ENCODE peak calls at places on chromosomes 5 and 9, in ten cellular contexts. M, L, P, X, E, A, Z, Q, B and T are unnamed samples.

GRCh38 chr9:131776036-131776435 is 36.2 kb upstream of the RAPGEF1 start:
- DNase-seq in Z (no peak), B (no peak), M (no peak), E (no peak), L (no peak), X (no peak), P (no peak), A (no peak), Q (no peak), T (no peak)

GRCh38 chr9:13596383-13596970 is 317.0 kb upstream of the MPDZ start:
- DNase-seq in Q (no peak), L (no peak), M (no peak), P (no peak), B (no peak), A (no peak), E (no peak), Z (no peak), X (no peak), T (no peak)

GRCh38 chr5:125411163-125412050 is 665.0 kb upstream of the ZNF608 start:
- DNase-seq in X (peak; percentile 86), P (no peak), A (no peak), L (no peak), Q (peak; percentile 61), M (no peak), Z (peak; percentile 41), B (peak; percentile 21), E (peak; percentile 9), T (peak; percentile 41)

GRCh38 chr9:23979491-23979890 is 153.5 kb upstream of the ELAVL2 start:
- DNase-seq in M (no peak), A (no peak), Q (no peak), L (no peak), B (no peak), Z (no peak), E (no peak), X (no peak), P (no peak), T (no peak)

GRCh38 chr5:151023047-151023615 is 2.7 kb downstream of the GPX3 start:
- DNase-seq in A (no peak), L (no peak), Q (no peak), E (no peak), P (no peak), M (no peak), Z (no peak), X (peak; percentile 82), B (no peak), T (no peak)

GRCh38 chr9:125649315-125649714 is 57.7 kb downstream of the MAPKAP1 start:
- DNase-seq in M (peak; percentile 87), P (no peak), B (no peak), A (no peak), L (no peak), X (peak; percentile 96), Q (no peak), E (peak; percentile 51), Z (no peak), T (no peak)

GRCh38 chr9:4105183-4105582 is 194.7 kb downstream of the GLIS3 start:
- DNase-seq in Q (no peak), L (no peak), M (no peak), Z (no peak), E (no peak), P (no peak), A (no peak), B (no peak), X (no peak), T (no peak)

GRCh38 chr5:174736351-174736721 is 12.0 kb downstream of the MSX2 start:
- DNase-seq in L (no peak), P (no peak), A (no peak), Q (no peak), X (peak; percentile 27), M (peak; percentile 70), Z (no peak), E (no peak), B (no peak), T (no peak)

GRCh38 chr9:16485155-16485554 is 385.3 kb downstream of the BNC2 start:
- DNase-seq in X (no peak), P (no peak), E (no peak), M (no peak), A (no peak), B (no peak), L (no peak), Z (no peak), Q (no peak), T (no peak)

GRCh38 chr9:93660647-93661046 is 84.3 kb downstream of the PHF2 start:
- DNase-seq in B (no peak), A (no peak), X (no peak), M (no peak), Q (no peak), Z (no peak), L (no peak), E (no peak), P (no peak), T (no peak)

GRCh38 chr9:127905788-127906191 is 6.4 kb upstream of the ST6GALNAC6 start:
- DNase-seq in L (peak; percentile 58), Z (no peak), Q (no peak), X (no peak), A (no peak), P (peak; percentile 25), E (no peak), B (no peak), M (no peak), T (peak; percentile 79)

GRCh38 chr5:109062669-109063068 is 315.0 kb downstream of the FER start:
- DNase-seq in Q (no peak), Z (no peak), A (no peak), E (no peak), P (no peak), M (peak; percentile 14), X (peak; percentile 50), L (no peak), B (no peak), T (no peak)

GRCh38 chr9:119967867-119968535 is 598.8 kb upstream of the BRINP1 start:
- DNase-seq in L (no peak), P (no peak), E (no peak), Z (peak; percentile 23), A (no peak), Q (no peak), X (no peak), B (no peak), M (no peak), T (no peak)

GRCh38 chr9:97527626-97528528 is 26.4 kb downstream of the TMOD1 start:
- DNase-seq in M (no peak), B (no peak), P (no peak), L (no peak), A (no peak), X (no peak), Q (peak; percentile 50), E (no peak), Z (no peak), T (no peak)

GRCh38 chr9:5500441-5501235 is 9.7 kb upstream of the PDCD1LG2 start:
- DNase-seq in P (no peak), M (no peak), X (peak; percentile 78), A (no peak), Z (no peak), Q (no peak), E (no peak), B (peak; percentile 46), L (no peak), T (no peak)

GRCh38 chr5:74418709-74419108 is 221.8 kb downstream of the ENC1 start:
- DNase-seq in E (no peak), Q (peak; percentile 23), M (no peak), L (no peak), A (no peak), P (no peak), B (no peak), Z (no peak), X (no peak), T (no peak)

GRCh38 chr9:90789862-90790261 is 11.8 kb upstream of the SYK start:
- DNase-seq in L (no peak), P (no peak), A (no peak), Z (peak; percentile 80), B (no peak), X (no peak), M (no peak), Q (no peak), E (no peak), T (no peak)